ENCODE peak calls at places on chromosomes 6 and 20, in seven cellular contexts. J is islet precursor cell; G is Kasumi-1; T is stimulated activated CD8-positive, alpha-beta memory T cell treated with anti-CD3 and anti-CD28 coated beads, Interleukin-7, amount 100 ng/mL, for 48 hours; C is epithelial cell of prostate; X is AG10803; H is activated CD4-positive, alpha-beta T cell treated with anti-CD3 and anti-CD28 coated beads, Interleukin-2, amount 50 U/mL, for 48 hours. U is an unnamed sample.

GRCh38 chr6:76817429-76817828 is 645.9 kb downstream of the HTR1B start:
- DNase-seq in T (no peak), J (no peak), X (no peak), H (no peak), G (no peak), C (no peak), U (no peak)

GRCh38 chr6:138406443-138406842 is 2.4 kb downstream of the HEBP2 start:
- DNase-seq in J (no peak), T (no peak), G (peak), C (peak), H (no peak), X (no peak), U (no peak)

GRCh38 chr6:158817298-158818007 is 1.7 kb downstream of the EZR start:
- DNase-seq in C (no peak), X (peak), J (peak), H (peak), G (peak), T (no peak), U (peak)

GRCh38 chr6:55617272-55617671 is 38.3 kb upstream of the HMGCLL1 start:
- DNase-seq in G (peak), J (peak), C (no peak), H (no peak), T (no peak), X (peak), U (no peak)

GRCh38 chr6:47729019-47729418 is 30.6 kb downstream of the ADGRF4 start:
- DNase-seq in J (no peak), C (peak), G (no peak), T (no peak), H (no peak), X (no peak), U (no peak)

GRCh38 chr6:168417158-168417557 is 23.8 kb upstream of the SMOC2 start:
- DNase-seq in J (peak), H (no peak), X (no peak), G (no peak), C (no peak), T (no peak), U (no peak)

GRCh38 chr6:13404115-13404891 is 76.0 kb upstream of the TBC1D7 start:
- DNase-seq in T (no peak), G (peak), J (peak), C (peak), H (no peak), X (peak), U (no peak)

GRCh38 chr20:25860531-25861150 is 164.0 kb upstream of the ZNF337 start:
- DNase-seq in X (no peak), J (peak), C (no peak), T (no peak), G (no peak), H (no peak), U (no peak)

GRCh38 chr6:22442826-22443225 is 126.5 kb upstream of the HDGFL1 start:
- DNase-seq in T (no peak), X (peak), C (peak), J (no peak), H (no peak), G (no peak), U (no peak)

GRCh38 chr6:33147807-33148666 is 44.2 kb downstream of the COL11A2 start:
- DNase-seq in H (no peak), C (no peak), X (peak), G (peak), T (no peak), J (no peak), U (peak)

GRCh38 chr6:30562470-30563425 is 5.7 kb downstream of the PRR3 start:
- DNase-seq in G (no peak), C (no peak), H (no peak), T (no peak), J (no peak), X (no peak), U (no peak)

GRCh38 chr6:90295854-90296345 is 743 bp downstream of the BACH2 start:
- DNase-seq in C (peak), T (no peak), H (peak), X (peak), J (peak), G (peak), U (peak)

GRCh38 chr6:167514524-167514923 is 189.6 kb downstream of the TTLL2 start:
- DNase-seq in H (no peak), J (no peak), G (no peak), C (no peak), X (no peak), T (no peak), U (no peak)

GRCh38 chr6:135115411-135116293 is 61.0 kb upstream of the HBS1L start:
- DNase-seq in J (no peak), X (no peak), G (no peak), C (no peak), H (no peak), T (no peak), U (no peak)

GRCh38 chr20:23287366-23288190 is 63.0 kb upstream of the NXT1 start:
- DNase-seq in C (no peak), J (no peak), H (no peak), T (no peak), X (no peak), G (no peak), U (no peak)

GRCh38 chr6:130366011-130366963 is at the start of gene TMEM200A:
- DNase-seq in T (no peak), H (peak), C (no peak), X (peak), J (peak), G (no peak), U (peak)

GRCh38 chr6:19578489-19578888 is 258.7 kb upstream of the ID4 start:
- DNase-seq in J (no peak), C (no peak), X (peak), H (no peak), T (no peak), G (no peak), U (no peak)

GRCh38 chr6:151502499-151502898 is 8.7 kb downstream of the CCDC170 start:
- DNase-seq in G (no peak), T (no peak), C (no peak), J (no peak), H (no peak), X (peak), U (no peak)

GRCh38 chr20:20259534-20259933 is 108.4 kb upstream of the INSM1 start:
- DNase-seq in T (no peak), H (no peak), X (peak), J (no peak), C (no peak), G (peak), U (no peak)

GRCh38 chr6:2491137-2491536 is 245.7 kb upstream of the GMDS start:
- DNase-seq in G (no peak), C (no peak), T (no peak), J (no peak), H (no peak), X (no peak), U (no peak)

GRCh38 chr20:50516180-50516934 is 6.2 kb downstream of the PTPN1 start:
- DNase-seq in J (no peak), X (no peak), T (no peak), H (no peak), C (no peak), G (peak), U (no peak)

GRCh38 chr6:71681234-71681867 is 205.0 kb upstream of the RIMS1 start:
- DNase-seq in G (no peak), C (no peak), X (no peak), T (no peak), H (no peak), J (no peak), U (no peak)

GRCh38 chr6:27091661-27092315 is 155.7 kb upstream of the PRSS16 start:
- DNase-seq in C (peak), H (peak), J (peak), G (peak), T (peak), X (peak), U (no peak)

GRCh38 chr6:125918681-125919566 is 37.6 kb upstream of the HINT3 start:
- DNase-seq in G (peak), J (no peak), X (peak), H (peak), C (peak), T (peak), U (peak)

GRCh38 chr20:31869942-31870702 is at the start of the genes DUSP15 and TTLL9:
- DNase-seq in C (no peak), J (peak), G (no peak), X (no peak), T (no peak), H (peak), U (peak)

GRCh38 chr6:159513914-159514313 is 179.1 kb downstream of the SOD2 start:
- DNase-seq in T (no peak), C (no peak), X (no peak), G (no peak), H (no peak), J (no peak), U (no peak)

GRCh38 chr6:143335865-143336264 is 114.6 kb downstream of the ADAT2 start:
- DNase-seq in J (no peak), H (no peak), C (peak), G (no peak), X (no peak), T (no peak), U (no peak)

U was measured in midbrain.